ENCODE peak calls at places on chromosomes 11 and 22, in seven cellular contexts. One of them, this sample, is unnamed.
A peak's percentile ranks its signal among the peaks of the same experiment; 100 is the strongest.

GRCh38 chr11:117097567-117098268 is 510 bp downstream of the SIK3 start:
- DNase-seq in NCI-H526: peak; percentile 93
- DNase-seq in amygdala: peak; percentile 48
- DNase-seq in A549: no peak
- DNase-seq in sigmoid colon: peak; percentile 77
- DNase-seq in activated CD4-positive, alpha-beta T cell treated with anti-CD3 and anti-CD28 coated beads, Interleukin-2, amount 50 U/mL, for 24 hours: no peak
- DNase-seq in cardiac septum: no peak
- DNase-seq in this sample: no peak

GRCh38 chr22:32745251-32745995 is 56.1 kb upstream of the TIMP3 start:
- DNase-seq in NCI-H526: no peak
- DNase-seq in amygdala: no peak
- DNase-seq in A549: no peak
- DNase-seq in sigmoid colon: peak; percentile 85
- DNase-seq in activated CD4-positive, alpha-beta T cell treated with anti-CD3 and anti-CD28 coated beads, Interleukin-2, amount 50 U/mL, for 24 hours: no peak
- DNase-seq in cardiac septum: no peak
- DNase-seq in this sample: no peak

GRCh38 chr11:6638437-6638836 is 17.2 kb downstream of the DCHS1 start:
- DNase-seq in NCI-H526: no peak
- DNase-seq in amygdala: no peak
- DNase-seq in A549: no peak
- DNase-seq in sigmoid colon: no peak
- DNase-seq in activated CD4-positive, alpha-beta T cell treated with anti-CD3 and anti-CD28 coated beads, Interleukin-2, amount 50 U/mL, for 24 hours: no peak
- DNase-seq in cardiac septum: no peak
- DNase-seq in this sample: no peak

GRCh38 chr11:44451706-44452105 is 113.8 kb upstream of the CD82 start:
- DNase-seq in NCI-H526: no peak
- DNase-seq in amygdala: no peak
- DNase-seq in A549: no peak
- DNase-seq in sigmoid colon: no peak
- DNase-seq in activated CD4-positive, alpha-beta T cell treated with anti-CD3 and anti-CD28 coated beads, Interleukin-2, amount 50 U/mL, for 24 hours: no peak
- DNase-seq in cardiac septum: no peak
- DNase-seq in this sample: no peak

GRCh38 chr11:92109476-92109875 is 115.1 kb upstream of the FAT3 start:
- DNase-seq in NCI-H526: no peak
- DNase-seq in amygdala: no peak
- DNase-seq in A549: no peak
- DNase-seq in sigmoid colon: no peak
- DNase-seq in activated CD4-positive, alpha-beta T cell treated with anti-CD3 and anti-CD28 coated beads, Interleukin-2, amount 50 U/mL, for 24 hours: no peak
- DNase-seq in cardiac septum: no peak
- DNase-seq in this sample: no peak

GRCh38 chr11:2151500-2152257 is 9.3 kb downstream of the INS start:
- DNase-seq in NCI-H526: peak; percentile 95
- DNase-seq in amygdala: peak; percentile 63
- DNase-seq in A549: peak; percentile 85
- DNase-seq in sigmoid colon: peak; percentile 88
- DNase-seq in activated CD4-positive, alpha-beta T cell treated with anti-CD3 and anti-CD28 coated beads, Interleukin-2, amount 50 U/mL, for 24 hours: peak; percentile 74
- DNase-seq in cardiac septum: peak; percentile 87
- DNase-seq in this sample: peak; percentile 70

GRCh38 chr11:10382518-10382917 is 72.5 kb upstream of the AMPD3 start:
- DNase-seq in NCI-H526: no peak
- DNase-seq in amygdala: no peak
- DNase-seq in A549: peak; percentile 64
- DNase-seq in sigmoid colon: no peak
- DNase-seq in activated CD4-positive, alpha-beta T cell treated with anti-CD3 and anti-CD28 coated beads, Interleukin-2, amount 50 U/mL, for 24 hours: no peak
- DNase-seq in cardiac septum: no peak
- DNase-seq in this sample: no peak

GRCh38 chr11:31813961-31814868 is 3.1 kb upstream of the PAX6 start:
- DNase-seq in NCI-H526: peak; percentile 31
- DNase-seq in amygdala: peak; percentile 31
- DNase-seq in A549: no peak
- DNase-seq in sigmoid colon: peak; percentile 57
- DNase-seq in activated CD4-positive, alpha-beta T cell treated with anti-CD3 and anti-CD28 coated beads, Interleukin-2, amount 50 U/mL, for 24 hours: no peak
- DNase-seq in cardiac septum: no peak
- DNase-seq in this sample: no peak

GRCh38 chr11:99452076-99452475 is 431.3 kb downstream of the CNTN5 start:
- DNase-seq in NCI-H526: no peak
- DNase-seq in amygdala: no peak
- DNase-seq in A549: no peak
- DNase-seq in sigmoid colon: no peak
- DNase-seq in activated CD4-positive, alpha-beta T cell treated with anti-CD3 and anti-CD28 coated beads, Interleukin-2, amount 50 U/mL, for 24 hours: no peak
- DNase-seq in cardiac septum: no peak
- DNase-seq in this sample: no peak

GRCh38 chr11:44826922-44827643 is 100.3 kb downstream of the TSPAN18 start:
- DNase-seq in NCI-H526: no peak
- DNase-seq in amygdala: no peak
- DNase-seq in A549: no peak
- DNase-seq in sigmoid colon: no peak
- DNase-seq in activated CD4-positive, alpha-beta T cell treated with anti-CD3 and anti-CD28 coated beads, Interleukin-2, amount 50 U/mL, for 24 hours: no peak
- DNase-seq in cardiac septum: no peak
- DNase-seq in this sample: no peak

GRCh38 chr22:38444783-38445182 is 10.2 kb downstream of the KCNJ4 start:
- DNase-seq in NCI-H526: no peak
- DNase-seq in amygdala: no peak
- DNase-seq in A549: no peak
- DNase-seq in sigmoid colon: no peak
- DNase-seq in activated CD4-positive, alpha-beta T cell treated with anti-CD3 and anti-CD28 coated beads, Interleukin-2, amount 50 U/mL, for 24 hours: no peak
- DNase-seq in cardiac septum: no peak
- DNase-seq in this sample: no peak

GRCh38 chr22:19668748-19669147 is 45.6 kb upstream of the SEPTIN5 start:
- DNase-seq in NCI-H526: no peak
- DNase-seq in amygdala: no peak
- DNase-seq in A549: no peak
- DNase-seq in sigmoid colon: no peak
- DNase-seq in activated CD4-positive, alpha-beta T cell treated with anti-CD3 and anti-CD28 coated beads, Interleukin-2, amount 50 U/mL, for 24 hours: no peak
- DNase-seq in cardiac septum: no peak
- DNase-seq in this sample: no peak

GRCh38 chr11:44623716-44624491 is 58.4 kb downstream of the CD82 start:
- DNase-seq in NCI-H526: no peak
- DNase-seq in amygdala: no peak
- DNase-seq in A549: no peak
- DNase-seq in sigmoid colon: peak; percentile 67
- DNase-seq in activated CD4-positive, alpha-beta T cell treated with anti-CD3 and anti-CD28 coated beads, Interleukin-2, amount 50 U/mL, for 24 hours: no peak
- DNase-seq in cardiac septum: peak; percentile 66
- DNase-seq in this sample: no peak

GRCh38 chr11:9748361-9748970 is 84.6 kb downstream of the SWAP70 start:
- DNase-seq in NCI-H526: peak; percentile 88
- DNase-seq in amygdala: peak; percentile 54
- DNase-seq in A549: peak; percentile 85
- DNase-seq in sigmoid colon: peak; percentile 77
- DNase-seq in activated CD4-positive, alpha-beta T cell treated with anti-CD3 and anti-CD28 coated beads, Interleukin-2, amount 50 U/mL, for 24 hours: peak; percentile 45
- DNase-seq in cardiac septum: no peak
- DNase-seq in this sample: peak; percentile 91

GRCh38 chr11:33358150-33358831 is 101.1 kb downstream of the HIPK3 start:
- DNase-seq in NCI-H526: no peak
- DNase-seq in amygdala: no peak
- DNase-seq in A549: no peak
- DNase-seq in sigmoid colon: no peak
- DNase-seq in activated CD4-positive, alpha-beta T cell treated with anti-CD3 and anti-CD28 coated beads, Interleukin-2, amount 50 U/mL, for 24 hours: no peak
- DNase-seq in cardiac septum: no peak
- DNase-seq in this sample: no peak

GRCh38 chr11:82384308-82384707 is 349.4 kb downstream of the FAM181B start:
- DNase-seq in NCI-H526: no peak
- DNase-seq in amygdala: no peak
- DNase-seq in A549: no peak
- DNase-seq in sigmoid colon: no peak
- DNase-seq in activated CD4-positive, alpha-beta T cell treated with anti-CD3 and anti-CD28 coated beads, Interleukin-2, amount 50 U/mL, for 24 hours: no peak
- DNase-seq in cardiac septum: no peak
- DNase-seq in this sample: no peak

GRCh38 chr22:49368221-49368975 is 459.3 kb downstream of the BRD1 start:
- DNase-seq in NCI-H526: no peak
- DNase-seq in amygdala: no peak
- DNase-seq in A549: no peak
- DNase-seq in sigmoid colon: peak; percentile 52
- DNase-seq in activated CD4-positive, alpha-beta T cell treated with anti-CD3 and anti-CD28 coated beads, Interleukin-2, amount 50 U/mL, for 24 hours: no peak
- DNase-seq in cardiac septum: no peak
- DNase-seq in this sample: no peak

GRCh38 chr11:115674176-115674575 is 170.0 kb upstream of the CADM1 start:
- DNase-seq in NCI-H526: no peak
- DNase-seq in amygdala: no peak
- DNase-seq in A549: no peak
- DNase-seq in sigmoid colon: peak; percentile 42
- DNase-seq in activated CD4-positive, alpha-beta T cell treated with anti-CD3 and anti-CD28 coated beads, Interleukin-2, amount 50 U/mL, for 24 hours: no peak
- DNase-seq in cardiac septum: no peak
- DNase-seq in this sample: no peak

GRCh38 chr11:73493838-73494598 is 103.9 kb downstream of the FAM168A start:
- DNase-seq in NCI-H526: no peak
- DNase-seq in amygdala: peak; percentile 32
- DNase-seq in A549: peak; percentile 38
- DNase-seq in sigmoid colon: no peak
- DNase-seq in activated CD4-positive, alpha-beta T cell treated with anti-CD3 and anti-CD28 coated beads, Interleukin-2, amount 50 U/mL, for 24 hours: no peak
- DNase-seq in cardiac septum: no peak
- DNase-seq in this sample: no peak

GRCh38 chr22:19958083-19959042 is 16.7 kb upstream of the TXNRD2 start:
- DNase-seq in NCI-H526: no peak
- DNase-seq in amygdala: no peak
- DNase-seq in A549: no peak
- DNase-seq in sigmoid colon: peak; percentile 75
- DNase-seq in activated CD4-positive, alpha-beta T cell treated with anti-CD3 and anti-CD28 coated beads, Interleukin-2, amount 50 U/mL, for 24 hours: no peak
- DNase-seq in cardiac septum: no peak
- DNase-seq in this sample: no peak

GRCh38 chr11:127006311-127006710 is 5.7 kb upstream of the KIRREL3 start:
- DNase-seq in NCI-H526: no peak
- DNase-seq in amygdala: no peak
- DNase-seq in A549: no peak
- DNase-seq in sigmoid colon: no peak
- DNase-seq in activated CD4-positive, alpha-beta T cell treated with anti-CD3 and anti-CD28 coated beads, Interleukin-2, amount 50 U/mL, for 24 hours: no peak
- DNase-seq in cardiac septum: no peak
- DNase-seq in this sample: no peak

GRCh38 chr22:38864361-38865191 is 7.4 kb downstream of the CBX6 start:
- DNase-seq in NCI-H526: no peak
- DNase-seq in amygdala: no peak
- DNase-seq in A549: no peak
- DNase-seq in sigmoid colon: peak; percentile 75
- DNase-seq in activated CD4-positive, alpha-beta T cell treated with anti-CD3 and anti-CD28 coated beads, Interleukin-2, amount 50 U/mL, for 24 hours: no peak
- DNase-seq in cardiac septum: peak; percentile 84
- DNase-seq in this sample: no peak

This sample was measured in T-helper 2 cell.